ENCODE peak calls at places on chromosome 6, in nine cellular contexts. W is ACHN; Q is type B pancreatic cell; Z is nephron progenitor cell; N is T1000; Y is breast epithelium; L is dorsolateral prefrontal cortex; X is COR-L47; U is activated naive CD4-positive, alpha-beta T cell treated with Interleukin-2 at 50 U/mL for 16 hours. B is an unnamed sample.

GRCh38 chr6:170184324-170184723 is 106.6 kb downstream of the DLL1 start:
- DNase-seq in X (no peak), Y (no peak), U (no peak), Q (peak), W (no peak), N (no peak), L (no peak), Z (no peak), B (peak)

GRCh38 chr6:116887884-116888283 is 10.8 kb downstream of the RFX6 start:
- DNase-seq in L (no peak), X (no peak), W (no peak), U (no peak), Q (no peak), N (no peak), Z (no peak), Y (no peak), B (no peak)

GRCh38 chr6:167567142-167568033 is 242.5 kb downstream of the TTLL2 start:
- DNase-seq in W (no peak), Q (peak), Y (no peak), X (no peak), L (no peak), N (no peak), Z (no peak), U (no peak), B (peak)

GRCh38 chr6:100785982-100786381 is 95.1 kb downstream of the ASCC3 start:
- DNase-seq in L (no peak), W (no peak), U (no peak), Z (no peak), X (no peak), N (no peak), Y (no peak), Q (no peak), B (no peak)

GRCh38 chr6:35275861-35276260 is 16.3 kb downstream of the ZNF76 start:
- DNase-seq in Z (no peak), Q (no peak), Y (no peak), X (no peak), U (no peak), W (no peak), N (no peak), L (no peak), B (no peak)

GRCh38 chr6:40788661-40789111 is 201.5 kb upstream of the LRFN2 start:
- DNase-seq in N (no peak), L (no peak), Y (no peak), U (peak), X (no peak), Z (no peak), Q (no peak), W (no peak), B (no peak)

GRCh38 chr6:5637714-5638113 is 369.0 kb downstream of the NRN1 start:
- DNase-seq in W (no peak), U (no peak), Z (no peak), Q (no peak), L (no peak), N (no peak), Y (no peak), X (no peak), B (no peak)

GRCh38 chr6:69179681-69180080 is 544.6 kb downstream of the ADGRB3 start:
- DNase-seq in L (no peak), Z (no peak), Q (no peak), N (no peak), W (peak), Y (no peak), U (no peak), X (peak), B (no peak)

GRCh38 chr6:147262943-147263342 is 58.7 kb downstream of the STXBP5 start:
- DNase-seq in Z (no peak), U (no peak), N (no peak), Q (no peak), L (no peak), X (no peak), Y (no peak), W (no peak), B (no peak)

GRCh38 chr6:111503194-111503593 is 20.2 kb upstream of the REV3L start:
- DNase-seq in X (no peak), U (no peak), L (no peak), Y (no peak), N (no peak), Q (no peak), W (no peak), Z (no peak), B (no peak)

GRCh38 chr6:41028618-41029486 is 10.2 kb downstream of the UNC5CL start:
- DNase-seq in N (no peak), Y (no peak), Q (no peak), L (no peak), W (no peak), X (no peak), U (no peak), Z (no peak), B (no peak)

GRCh38 chr6:92967352-92967751 is 452.0 kb downstream of the EPHA7 start:
- DNase-seq in L (no peak), N (no peak), Z (peak), W (no peak), U (no peak), X (no peak), Y (no peak), Q (no peak), B (no peak)

GRCh38 chr6:46491201-46491788 is at the start of gene RCAN2:
- DNase-seq in X (peak), N (peak), Z (peak), L (peak), Y (peak), W (peak), Q (peak), U (peak), B (no peak)

GRCh38 chr6:149974825-149975224 is 11.1 kb downstream of the ULBP1 start:
- DNase-seq in X (no peak), Q (no peak), Z (no peak), W (no peak), Y (no peak), N (no peak), U (no peak), L (no peak), B (no peak)

GRCh38 chr6:32973144-32973854 is 4.9 kb downstream of the BRD2 start:
- DNase-seq in N (no peak), Y (no peak), X (peak), W (peak), U (peak), Q (no peak), L (no peak), Z (peak), B (peak)

GRCh38 chr6:147826698-147827097 is 318.2 kb downstream of the SAMD5 start:
- DNase-seq in N (no peak), Q (no peak), U (no peak), X (no peak), W (no peak), L (no peak), Y (no peak), Z (no peak), B (no peak)

GRCh38 chr6:134741193-134741521 is 208.7 kb downstream of the ALDH8A1 start:
- DNase-seq in Z (peak), U (no peak), N (no peak), X (no peak), L (peak), Q (no peak), Y (no peak), W (peak), B (no peak)

GRCh38 chr6:34128045-34128444 is 17.8 kb downstream of the GRM4 start:
- DNase-seq in W (no peak), Y (no peak), X (no peak), U (no peak), Z (no peak), Q (no peak), L (no peak), N (no peak), B (no peak)

GRCh38 chr6:143014764-143015163 is 45.9 kb upstream of the AIG1 start:
- DNase-seq in Z (no peak), U (no peak), L (no peak), Q (no peak), X (no peak), Y (no peak), W (no peak), N (no peak), B (no peak)

GRCh38 chr6:78533426-78533825 is 333.9 kb upstream of the IRAK1BP1 start:
- DNase-seq in L (no peak), N (no peak), Y (no peak), W (no peak), X (no peak), Z (no peak), Q (no peak), U (no peak), B (no peak)

GRCh38 chr6:129860901-129861665 is at the start of gene TMEM244:
- DNase-seq in X (no peak), Y (no peak), W (no peak), Q (no peak), U (peak), L (no peak), Z (no peak), N (no peak), B (no peak)

GRCh38 chr6:26344658-26345057 is 20.3 kb upstream of the BTN3A2 start:
- DNase-seq in W (no peak), Q (no peak), L (no peak), U (no peak), Z (no peak), N (no peak), X (no peak), Y (no peak), B (no peak)

GRCh38 chr6:40342674-40343230 is 244.4 kb downstream of the LRFN2 start:
- DNase-seq in L (no peak), W (no peak), Q (peak), U (no peak), Z (no peak), Y (no peak), N (no peak), X (no peak), B (no peak)

GRCh38 chr6:689223-689622 is 3.7 kb downstream of the EXOC2 start:
- DNase-seq in X (no peak), N (no peak), Y (no peak), U (no peak), Q (no peak), W (no peak), Z (no peak), L (no peak), B (no peak)

GRCh38 chr6:6317386-6317785 is 3.1 kb downstream of the F13A1 start:
- DNase-seq in Q (no peak), L (no peak), Z (no peak), U (no peak), X (no peak), Y (no peak), W (no peak), N (no peak), B (no peak)

GRCh38 chr6:120735641-120736040 is 598.6 kb downstream of the TBC1D32 start:
- DNase-seq in W (peak), U (no peak), L (no peak), N (no peak), Z (no peak), Q (no peak), Y (no peak), X (no peak), B (no peak)

GRCh38 chr6:7085911-7086310 is 21.9 kb upstream of the RREB1 start:
- DNase-seq in L (no peak), X (peak), Z (no peak), Q (no peak), Y (no peak), N (no peak), W (no peak), U (peak), B (no peak)

GRCh38 chr6:158457616-158458278 is 102.1 kb upstream of the TMEM181 start:
- DNase-seq in Z (no peak), W (no peak), X (no peak), Q (no peak), L (no peak), U (no peak), Y (no peak), N (no peak), B (no peak)

GRCh38 chr6:14212632-14213031 is 95.1 kb downstream of the CD83 start:
- DNase-seq in Q (no peak), L (no peak), Y (no peak), U (no peak), Z (no peak), X (no peak), W (no peak), N (no peak), B (no peak)

GRCh38 chr6:167898673-167899311 is 72.1 kb downstream of the AFDN start:
- DNase-seq in L (no peak), Y (no peak), U (no peak), Z (no peak), N (no peak), W (peak), X (no peak), Q (no peak), B (no peak)

GRCh38 chr6:47485491-47486135 is 8.0 kb downstream of the CD2AP start:
- DNase-seq in X (no peak), Q (no peak), U (no peak), Z (no peak), Y (no peak), W (no peak), L (no peak), N (no peak), B (no peak)

GRCh38 chr6:129501401-129502051 is 208.5 kb downstream of the ARHGAP18 start:
- DNase-seq in W (peak), Q (peak), Y (peak), L (peak), U (peak), Z (peak), N (peak), X (no peak), B (no peak)

GRCh38 chr6:89275900-89276299 is 39.2 kb downstream of the GABRR2 start:
- DNase-seq in L (no peak), Y (no peak), Q (no peak), W (no peak), X (no peak), N (no peak), Z (no peak), U (no peak), B (no peak)

GRCh38 chr6:3775906-3776305 is 24.4 kb upstream of the PXDC1 start:
- DNase-seq in Z (no peak), L (no peak), X (no peak), W (no peak), Y (no peak), Q (no peak), N (no peak), U (no peak), B (no peak)

GRCh38 chr6:151070666-151071065 is 169.1 kb upstream of the AKAP12 start:
- DNase-seq in U (no peak), Q (no peak), L (no peak), Y (no peak), X (no peak), Z (no peak), W (no peak), N (no peak), B (peak)